ENCODE peak calls at places on chromosomes 1 and 21, in four cellular contexts. X is Caco-2, A is prostate gland, W is right lobe of liver. P is an unnamed sample.

GRCh38 chr1:150543500-150544143 is 5.6 kb upstream of the ADAMTSL4 start:
- DNase-seq in X (no peak), A (no peak), W (peak), P (no peak)

GRCh38 chr21:35796834-35797233 is 263.5 kb downstream of the SETD4 start:
- DNase-seq in X (no peak), A (no peak), W (no peak), P (no peak)

GRCh38 chr1:7827134-7827955 is 25.5 kb downstream of the UTS2 start:
- DNase-seq in X (no peak), W (no peak), A (no peak), P (no peak)

GRCh38 chr1:223242382-223242955 is 99.4 kb upstream of the TLR5 start:
- DNase-seq in X (no peak), W (no peak), A (no peak), P (no peak)

GRCh38 chr1:23525558-23526174 is 5.4 kb downstream of the E2F2 start:
- DNase-seq in A (no peak), X (no peak), W (no peak), P (no peak)

GRCh38 chr1:47705517-47706130 is 267.8 kb downstream of the FOXD2 start:
- DNase-seq in W (no peak), X (no peak), A (no peak), P (no peak)

GRCh38 chr1:51736702-51737101 is 119.8 kb downstream of the OSBPL9 start:
- DNase-seq in A (peak), X (no peak), W (no peak), P (peak)

GRCh38 chr1:31978853-31979400 is 34.7 kb upstream of the KHDRBS1 start:
- DNase-seq in X (no peak), A (no peak), W (no peak), P (no peak)

GRCh38 chr1:5915587-5916571 is 76.3 kb downstream of the NPHP4 start:
- DNase-seq in A (no peak), X (peak), W (peak), P (no peak)

GRCh38 chr1:205326812-205327466 is 5.4 kb upstream of the NUAK2 start:
- DNase-seq in W (no peak), A (no peak), X (no peak), P (no peak)

GRCh38 chr1:182141040-182141439 is 79.5 kb upstream of the ZNF648 start:
- DNase-seq in W (no peak), X (no peak), A (no peak), P (no peak)

DNA sequence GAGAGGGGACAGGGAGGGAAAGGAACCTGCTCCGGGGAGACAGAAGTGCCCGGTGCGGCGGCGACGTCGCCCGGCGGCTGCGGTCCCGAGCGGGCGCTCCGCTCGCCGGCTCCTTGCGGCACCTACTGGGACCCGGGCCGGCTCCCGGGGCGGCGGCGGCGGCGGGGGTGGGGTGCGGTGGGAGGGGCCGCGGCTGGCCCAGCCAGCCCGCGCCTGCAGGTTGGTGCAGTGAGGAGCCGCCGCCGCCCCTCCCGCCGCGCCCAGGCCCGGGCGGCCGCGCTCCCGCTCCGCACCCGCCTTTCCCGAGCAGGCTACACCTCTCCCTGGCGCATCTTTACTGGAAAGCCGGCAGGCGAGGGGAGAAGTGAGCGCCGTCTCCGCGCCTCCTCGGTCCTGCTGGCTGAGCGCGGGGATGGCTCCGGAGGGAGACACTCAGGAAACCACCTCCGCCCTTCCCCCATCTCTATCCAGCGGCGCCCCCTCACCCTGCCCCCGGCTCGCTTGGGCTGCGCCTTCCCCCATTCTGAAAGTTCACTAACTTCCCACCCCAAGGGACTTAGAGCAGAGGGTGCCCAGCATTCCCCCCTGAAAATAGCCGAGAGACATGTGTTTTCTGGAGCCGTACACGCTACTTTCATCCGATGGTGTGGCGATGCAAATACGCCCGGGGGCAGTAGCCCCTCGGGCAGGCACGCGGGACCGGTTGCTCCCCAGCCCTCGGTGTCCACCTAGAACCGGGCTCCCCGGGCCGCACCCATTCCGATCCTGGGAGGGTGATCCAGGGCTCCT is at the start of gene PLD5:
- DNase-seq in A (peak), W (no peak), X (peak), P (peak)
- H3K4me3 ChIP-seq in A (peak), W (no peak), X (peak), P (peak)

DNA sequence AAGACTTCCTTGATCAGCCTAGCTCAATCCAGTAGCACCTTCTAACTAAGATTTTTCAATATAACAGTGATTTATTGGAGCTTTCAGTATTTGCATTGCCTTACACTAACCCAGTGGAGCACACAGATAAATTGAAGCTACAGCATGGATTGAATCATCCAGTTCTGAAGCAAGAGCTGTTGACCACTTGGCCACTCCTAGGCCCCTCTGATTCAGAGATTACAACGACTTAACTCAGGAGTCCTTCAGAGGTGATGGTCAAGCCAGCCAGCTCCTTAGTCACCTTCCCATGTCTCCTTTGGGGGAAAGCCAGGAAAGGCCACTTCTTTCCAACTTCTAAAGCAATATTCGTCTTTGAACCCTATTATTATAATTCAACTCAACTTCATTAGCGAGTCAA is 151.8 kb downstream of the TENT5C start:
- DNase-seq in W (no peak), A (no peak), X (no peak), P (no peak)
- H3K4me3 ChIP-seq in W (no peak), A (no peak), X (no peak), P (no peak)

DNA sequence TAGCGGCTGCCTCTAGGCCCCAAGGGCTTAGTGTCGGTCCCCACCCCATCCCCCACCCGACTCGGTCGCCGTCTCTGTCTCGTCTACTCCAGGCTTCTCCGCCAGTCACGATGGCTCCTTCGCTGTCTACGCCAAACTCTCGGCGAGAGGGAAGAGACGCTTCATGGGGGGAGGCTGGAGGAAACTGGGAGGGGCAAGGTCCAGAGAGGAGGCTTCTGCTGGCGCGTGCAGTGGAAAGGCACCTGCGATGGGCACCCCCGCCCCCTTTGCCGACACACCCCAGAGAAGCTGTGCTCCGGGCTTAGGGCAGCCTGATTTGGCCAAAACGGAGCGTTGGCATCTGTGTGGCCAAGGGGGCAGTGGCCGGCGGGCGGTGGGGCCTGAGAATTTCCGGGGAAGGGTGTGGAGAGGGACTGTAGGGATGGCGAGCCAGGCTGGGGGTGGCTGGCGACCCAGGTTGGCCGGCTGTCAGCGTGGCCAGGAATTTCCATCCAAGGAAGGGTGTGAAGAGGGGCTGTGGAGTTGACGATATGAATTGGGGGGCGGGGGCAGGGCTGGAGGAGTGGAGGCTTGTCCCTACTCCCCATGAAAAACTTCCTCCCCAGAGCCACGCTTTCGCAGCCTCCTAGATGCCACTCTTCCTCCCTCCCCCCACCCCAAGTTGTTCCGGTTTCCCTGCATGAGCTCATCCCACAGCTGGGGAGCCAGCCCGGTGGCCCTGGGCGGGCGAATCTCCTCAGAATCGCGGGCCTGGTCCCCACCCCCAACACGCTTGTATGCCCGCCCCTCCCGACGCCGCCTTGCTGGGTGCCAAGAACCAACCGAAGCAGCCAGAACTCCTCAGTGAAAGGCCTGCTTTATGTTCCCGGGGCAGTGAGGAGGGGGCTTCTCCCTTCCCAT is 1.4 kb upstream of the CSMD2 start:
- DNase-seq in A (no peak), W (no peak), X (no peak), P (no peak)
- H3K4me3 ChIP-seq in A (no peak), W (no peak), X (no peak), P (no peak)

GRCh38 chr1:53123462-53124129 is 18.8 kb downstream of the SLC1A7 start:
- DNase-seq in X (no peak), A (no peak), W (no peak), P (peak)

GRCh38 chr1:53122847-53123461 is 19.5 kb downstream of the SLC1A7 start:
- DNase-seq in X (no peak), W (no peak), A (no peak), P (no peak)

GRCh38 chr1:53122194-53122846 is 20.1 kb downstream of the SLC1A7 start:
- DNase-seq in W (no peak), X (no peak), A (no peak), P (no peak)

GRCh38 chr1:53120659-53121058 is 21.8 kb downstream of the SLC1A7 start:
- DNase-seq in W (no peak), A (no peak), X (no peak), P (no peak)

DNA sequence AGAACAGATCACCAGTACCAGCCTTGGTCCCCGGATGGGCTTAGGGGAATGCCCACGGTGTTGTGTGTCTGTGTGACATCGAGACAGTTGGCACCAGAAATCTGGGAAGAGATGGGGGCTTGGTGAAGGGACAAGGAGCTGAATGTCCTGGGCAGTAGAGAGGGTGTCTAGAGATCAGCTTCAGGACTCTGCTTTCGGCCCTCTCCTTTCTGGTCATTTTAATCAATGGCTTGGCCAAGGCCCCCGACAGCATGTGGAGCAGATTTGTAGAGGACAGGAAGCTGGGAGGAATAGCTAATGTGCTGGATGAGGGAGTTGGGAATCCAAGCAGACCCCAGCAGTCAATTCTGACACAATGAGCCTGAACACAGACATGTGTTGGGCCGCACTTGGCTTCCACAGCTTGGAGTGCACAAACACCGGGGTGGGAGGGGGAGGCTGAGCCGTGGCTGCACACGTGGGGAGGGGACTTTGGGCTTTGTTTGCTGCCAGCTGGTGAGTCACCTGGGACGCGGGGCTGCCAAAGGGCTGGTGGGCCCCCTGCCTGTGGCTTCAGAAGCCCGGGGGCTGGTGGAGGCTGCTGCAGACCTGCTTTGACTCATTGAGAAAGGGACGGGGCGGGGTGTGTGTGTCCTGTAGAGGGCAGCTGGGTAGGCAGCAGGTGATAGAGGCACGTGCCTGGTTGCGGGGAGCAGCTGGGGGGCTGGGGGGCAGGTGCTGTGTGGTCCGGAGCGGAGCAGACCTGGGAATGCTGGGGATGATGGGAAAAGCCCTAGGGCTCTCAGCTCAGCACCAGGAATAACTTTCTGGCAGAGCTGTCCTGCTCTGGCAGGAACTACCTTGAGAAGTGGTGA is 20.9 kb downstream of the SLC1A7 start:
- DNase-seq in X (peak), W (no peak), A (no peak), P (peak)
- H3K4me3 ChIP-seq in X (no peak), W (no peak), A (no peak), P (no peak)